ENCODE peak calls at places on chromosomes 2 and 18, in six cellular contexts. One of them, this sample, is unnamed.

GRCh38 chr2:231810905-231811304 is 24.7 kb downstream of the COPS7B start:
- DNase-seq in lung: no peak
- DNase-seq in caudate nucleus: no peak
- DNase-seq in keratinocyte: no peak
- DNase-seq in T-helper 2 cell: no peak
- DNase-seq in NCI-H146: no peak
- DNase-seq in this sample: no peak

GRCh38 chr2:144479659-144480058 is 40.3 kb downstream of the ZEB2 start:
- DNase-seq in lung: no peak
- DNase-seq in caudate nucleus: no peak
- DNase-seq in keratinocyte: no peak
- DNase-seq in T-helper 2 cell: no peak
- DNase-seq in NCI-H146: no peak
- DNase-seq in this sample: no peak

GRCh38 chr18:11047156-11047555 is 102.2 kb downstream of the PIEZO2 start:
- DNase-seq in lung: no peak
- DNase-seq in caudate nucleus: no peak
- DNase-seq in keratinocyte: no peak
- DNase-seq in T-helper 2 cell: no peak
- DNase-seq in NCI-H146: no peak
- DNase-seq in this sample: no peak

GRCh38 chr2:151922845-151923666 is 94.8 kb upstream of the ARL5A start:
- DNase-seq in lung: peak
- DNase-seq in caudate nucleus: no peak
- DNase-seq in keratinocyte: no peak
- DNase-seq in T-helper 2 cell: no peak
- DNase-seq in NCI-H146: no peak
- DNase-seq in this sample: no peak

GRCh38 chr2:45910473-45911060 is 259.1 kb downstream of the PRKCE start:
- DNase-seq in lung: no peak
- DNase-seq in caudate nucleus: no peak
- DNase-seq in keratinocyte: no peak
- DNase-seq in T-helper 2 cell: no peak
- DNase-seq in NCI-H146: peak
- DNase-seq in this sample: no peak

GRCh38 chr2:162403884-162404283 is 60.0 kb downstream of the GCA start:
- DNase-seq in lung: no peak
- DNase-seq in caudate nucleus: no peak
- DNase-seq in keratinocyte: peak
- DNase-seq in T-helper 2 cell: no peak
- DNase-seq in NCI-H146: no peak
- DNase-seq in this sample: no peak

GRCh38 chr2:240425697-240426096 is 9.8 kb upstream of the GPC1 start:
- DNase-seq in lung: no peak
- DNase-seq in caudate nucleus: no peak
- DNase-seq in keratinocyte: no peak
- DNase-seq in T-helper 2 cell: no peak
- DNase-seq in NCI-H146: no peak
- DNase-seq in this sample: no peak

GRCh38 chr2:210584834-210585233 is 28.4 kb downstream of the CPS1 start:
- DNase-seq in lung: no peak
- DNase-seq in caudate nucleus: no peak
- DNase-seq in keratinocyte: no peak
- DNase-seq in T-helper 2 cell: no peak
- DNase-seq in NCI-H146: no peak
- DNase-seq in this sample: no peak

GRCh38 chr2:160269365-160269764 is 69.3 kb upstream of the ITGB6 start:
- DNase-seq in lung: peak
- DNase-seq in caudate nucleus: no peak
- DNase-seq in keratinocyte: no peak
- DNase-seq in T-helper 2 cell: no peak
- DNase-seq in NCI-H146: no peak
- DNase-seq in this sample: no peak

GRCh38 chr2:216107760-216108159 is 1.4 kb upstream of the XRCC5 start:
- DNase-seq in lung: no peak
- DNase-seq in caudate nucleus: no peak
- DNase-seq in keratinocyte: no peak
- DNase-seq in T-helper 2 cell: no peak
- DNase-seq in NCI-H146: no peak
- DNase-seq in this sample: no peak

GRCh38 chr2:23621616-23622015 is 236.6 kb downstream of the KLHL29 start:
- DNase-seq in lung: no peak
- DNase-seq in caudate nucleus: no peak
- DNase-seq in keratinocyte: no peak
- DNase-seq in T-helper 2 cell: no peak
- DNase-seq in NCI-H146: no peak
- DNase-seq in this sample: no peak

GRCh38 chr2:24359701-24360049 is 661 bp downstream of the ITSN2 start:
- DNase-seq in lung: peak
- DNase-seq in caudate nucleus: no peak
- DNase-seq in keratinocyte: no peak
- DNase-seq in T-helper 2 cell: peak
- DNase-seq in NCI-H146: peak
- DNase-seq in this sample: no peak

GRCh38 chr2:237530472-237531433 is 35.6 kb upstream of the PRLH start:
- DNase-seq in lung: no peak
- DNase-seq in caudate nucleus: no peak
- DNase-seq in keratinocyte: no peak
- DNase-seq in T-helper 2 cell: no peak
- DNase-seq in NCI-H146: no peak
- DNase-seq in this sample: no peak

GRCh38 chr2:231348703-231349373 is 46.7 kb upstream of the B3GNT7 start:
- DNase-seq in lung: no peak
- DNase-seq in caudate nucleus: no peak
- DNase-seq in keratinocyte: no peak
- DNase-seq in T-helper 2 cell: no peak
- DNase-seq in NCI-H146: no peak
- DNase-seq in this sample: peak

GRCh38 chr18:25675123-25675850 is 323.3 kb upstream of the ZNF521 start:
- DNase-seq in lung: no peak
- DNase-seq in caudate nucleus: no peak
- DNase-seq in keratinocyte: no peak
- DNase-seq in T-helper 2 cell: no peak
- DNase-seq in NCI-H146: no peak
- DNase-seq in this sample: no peak